ENCODE peak calls at places on chromosomes 4 and X, in five cellular contexts. D is KG1, J is heart left ventricle, H is GM12891, I is astrocyte of the spinal cord. W is an unnamed sample.

GRCh38 chrX:7446815-7447214 is 298.9 kb upstream of the PUDP start:
- DNase-seq in J (no peak), H (no peak), D (no peak), I (no peak), W (no peak)

GRCh38 chr4:152454398-152455011 is 81.4 kb downstream of the FBXW7 start:
- DNase-seq in I (peak), D (no peak), J (no peak), H (no peak), W (no peak)

GRCh38 chr4:8735236-8736082 is 136.2 kb downstream of the HMX1 start:
- DNase-seq in J (no peak), D (no peak), H (no peak), I (no peak), W (no peak)

GRCh38 chr4:7664106-7664505 is 229.4 kb upstream of the PSAPL1 start:
- DNase-seq in J (no peak), I (no peak), D (no peak), H (no peak), W (no peak)

GRCh38 chrX:85004255-85004654 is 578 bp downstream of the APOOL start:
- DNase-seq in J (no peak), I (peak), D (no peak), H (no peak), W (no peak)

GRCh38 chr4:87077834-87078585 is 142.4 kb downstream of the KLHL8 start:
- DNase-seq in H (no peak), D (no peak), J (no peak), I (no peak), W (no peak)

GRCh38 chrX:5681159-5681558 is 547.5 kb downstream of the NLGN4X start:
- DNase-seq in I (peak), D (no peak), J (no peak), H (no peak), W (no peak)

GRCh38 chr4:71380721-71381120 is 41.9 kb downstream of the SLC4A4 start:
- DNase-seq in H (no peak), I (peak), J (no peak), D (no peak), W (no peak)

GRCh38 chr4:85607624-85608023 is 132.7 kb downstream of the ARHGAP24 start:
- DNase-seq in H (no peak), D (no peak), J (no peak), I (no peak), W (no peak)

GRCh38 chrX:79524642-79525041 is 157.5 kb upstream of the ITM2A start:
- DNase-seq in D (no peak), H (no peak), J (no peak), I (no peak), W (no peak)

GRCh38 chr4:78629991-78630541 is 78.5 kb downstream of the ANXA3 start:
- DNase-seq in J (no peak), I (no peak), H (no peak), D (no peak), W (no peak)

GRCh38 chr4:128635141-128635911 is 174.2 kb upstream of the JADE1 start:
- DNase-seq in D (no peak), H (no peak), I (peak), J (peak), W (no peak)

GRCh38 chr4:53098681-53099121 is 236.6 kb downstream of the RASL11B start:
- DNase-seq in D (no peak), J (no peak), H (no peak), I (peak), W (no peak)

GRCh38 chr4:24137963-24138601 is 248.2 kb upstream of the PPARGC1A start:
- DNase-seq in J (no peak), I (no peak), H (no peak), D (no peak), W (no peak)

GRCh38 chrX:37348237-37349130 is 680 bp upstream of the PRRG1 start:
- DNase-seq in D (no peak), I (peak), J (no peak), H (no peak), W (no peak)

GRCh38 chr4:3516836-3517730 is 15.1 kb downstream of the LRPAP1 start:
- DNase-seq in H (no peak), J (no peak), D (no peak), I (no peak), W (no peak)

GRCh38 chrX:39065051-39065871 is 264.0 kb downstream of the MID1IP1 start:
- DNase-seq in H (no peak), I (no peak), D (no peak), J (no peak), W (no peak)

GRCh38 chrX:133215017-133215416 is 3.1 kb downstream of the TFDP3 start:
- DNase-seq in H (no peak), I (no peak), J (no peak), D (no peak), W (no peak)

GRCh38 chr4:88866862-88867550 is 169.4 kb upstream of the NAP1L5 start:
- DNase-seq in J (no peak), I (peak), H (no peak), D (no peak), W (no peak)

GRCh38 chrX:54208531-54208930 is 25.5 kb upstream of the FAM120C start:
- DNase-seq in J (no peak), H (no peak), I (peak), D (no peak), W (no peak)

GRCh38 chr4:147570616-147571015 is 46.6 kb upstream of the TMEM184C start:
- DNase-seq in D (no peak), I (peak), J (no peak), H (no peak), W (no peak)

GRCh38 chr4:41693629-41694028 is 54.9 kb downstream of the PHOX2B start:
- DNase-seq in H (no peak), I (peak), J (no peak), D (no peak), W (peak)

GRCh38 chr4:104418313-104418712 is 76.4 kb downstream of the CXXC4 start:
- DNase-seq in H (no peak), D (no peak), I (no peak), J (no peak), W (no peak)

GRCh38 chr4:40843696-40844095 is 93.9 kb downstream of the NSUN7 start:
- DNase-seq in I (no peak), D (no peak), H (no peak), J (no peak), W (no peak)

GRCh38 chr4:74012130-74012529 is 13.7 kb upstream of the CXCL5 start:
- DNase-seq in D (no peak), I (no peak), J (no peak), H (no peak), W (no peak)

GRCh38 chr4:25379591-25379990 is 2.5 kb downstream of the ANAPC4 start:
- DNase-seq in J (no peak), H (no peak), D (no peak), I (no peak), W (no peak)

GRCh38 chrX:790031-790430 is 159.4 kb downstream of the SHOX start:
- DNase-seq in I (no peak), H (no peak), J (no peak), D (no peak), W (no peak)

GRCh38 chrX:21412883-21413282 is 38.7 kb downstream of the CNKSR2 start:
- DNase-seq in H (no peak), I (peak), J (no peak), D (no peak), W (no peak)

GRCh38 chrX:99172958-99173357 is 1237.1 kb downstream of the PCDH19 start:
- DNase-seq in J (no peak), D (no peak), H (no peak), I (no peak), W (no peak)

GRCh38 chr4:1099684-1100335 is 13.6 kb downstream of the RNF212 start:
- DNase-seq in I (no peak), J (no peak), D (no peak), H (no peak), W (no peak)